ENCODE peak calls at places on chromosomes 6 and 20, in four cellular contexts. E is tibial nerve, M is stomach, A is thoracic aorta. L is an unnamed sample.
A peak's percentile ranks its signal among the peaks of the same experiment; 100 is the strongest.

GRCh38 chr6:163356324-163356723 is 58.2 kb upstream of the QKI start:
- DNase-seq in E (peak; percentile 47), M (no peak), A (no peak), L (no peak)

GRCh38 chr6:41080623-41081022 is 7.8 kb downstream of the NFYA start:
- DNase-seq in E (no peak), M (no peak), A (no peak), L (no peak)

GRCh38 chr6:167294241-167294640 is 3.1 kb downstream of the UNC93A start:
- DNase-seq in E (no peak), M (no peak), A (no peak), L (no peak)

GRCh38 chr6:158481612-158482473 is 78.0 kb upstream of the TMEM181 start:
- DNase-seq in E (no peak), M (no peak), A (no peak), L (no peak)

GRCh38 chr6:3355358-3356055 is 96.8 kb downstream of the PSMG4 start:
- DNase-seq in E (peak; percentile 46), M (no peak), A (peak; percentile 28), L (no peak)

GRCh38 chr6:169190144-169190584 is 63.5 kb downstream of the THBS2 start:
- DNase-seq in E (peak; percentile 54), M (no peak), A (peak; percentile 69), L (no peak)

GRCh38 chr20:61919239-61919638 is 146.4 kb downstream of the TAF4 start:
- DNase-seq in E (no peak), M (no peak), A (no peak), L (no peak)

GRCh38 chr20:12371955-12372354 is 454.3 kb downstream of the BTBD3 start:
- DNase-seq in E (no peak), M (no peak), A (no peak), L (no peak)

GRCh38 chr20:568097-568864 is 24.7 kb upstream of the CSNK2A1 start:
- DNase-seq in E (no peak), M (no peak), A (no peak), L (no peak)

GRCh38 chr6:158655569-158656450 is 6.0 kb downstream of the SYTL3 start:
- DNase-seq in E (no peak), M (no peak), A (no peak), L (no peak)

GRCh38 chr6:279630-280029 is 12.7 kb upstream of the DUSP22 start:
- DNase-seq in E (no peak), M (no peak), A (no peak), L (no peak)
- H3K9me3 ChIP-seq in E (no peaks in the 10 kb centered on the region), M (no peaks in the 10 kb centered on the region), A (no peaks in the 10 kb centered on the region), L (no peaks in the 10 kb centered on the region)

DNA sequence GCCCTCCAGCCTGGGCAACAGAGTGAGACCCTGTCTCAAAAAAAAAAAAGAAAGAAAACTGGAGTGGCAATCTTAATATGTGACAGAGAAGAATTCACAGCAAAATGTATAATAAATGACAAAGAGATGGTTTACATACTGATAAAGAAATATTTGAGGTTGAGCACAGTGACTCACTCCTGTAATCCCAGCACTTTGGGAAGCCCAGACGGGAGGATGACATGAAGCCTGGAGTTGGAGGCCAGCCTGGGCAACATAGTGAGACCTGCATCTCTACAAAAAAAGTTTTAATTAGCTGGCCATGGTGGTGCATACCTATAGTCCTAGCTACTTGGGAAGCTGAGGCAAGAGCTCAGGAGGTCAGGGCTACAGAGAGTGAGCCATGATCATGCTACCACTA is 12.4 kb upstream of the DEFB118 start:
- DNase-seq in E (no peak), M (no peak), A (no peak), L (no peak)
- H3K9me3 ChIP-seq in E (no peaks in the 10 kb centered on the region), M (no peaks in the 10 kb centered on the region), A (no peaks in the 10 kb centered on the region), L (no peaks in the 10 kb centered on the region)

GRCh38 chr6:56730663-56731529 is 88.2 kb upstream of the DST start:
- DNase-seq in E (no peak), M (no peak), A (no peak), L (no peak)

GRCh38 chr6:56733298-56733697 is 90.6 kb upstream of the DST start:
- DNase-seq in E (no peak), M (no peak), A (no peak), L (no peak)

GRCh38 chr6:56736804-56737203 is 94.1 kb upstream of the DST start:
- DNase-seq in E (no peak), M (no peak), A (no peak), L (no peak)

GRCh38 chr6:56732517-56732916 is 89.8 kb upstream of the DST start:
- DNase-seq in E (no peak), M (no peak), A (no peak), L (no peak)

GRCh38 chr6:56734334-56734733 is 91.6 kb upstream of the DST start:
- DNase-seq in E (no peak), M (no peak), A (no peak), L (no peak)
- H3K9me3 ChIP-seq in E (no peaks in the 10 kb centered on the region), M (no peaks in the 10 kb centered on the region), A (no peaks in the 10 kb centered on the region), L (no peaks in the 10 kb centered on the region)

GRCh38 chr20:21707999-21708737 is 2.7 kb downstream of the PAX1 start:
- DNase-seq in E (no peak), M (no peak), A (no peak), L (no peak)
- H3K9me3 ChIP-seq in E (no peaks in the 10 kb centered on the region), M (no peaks in the 10 kb centered on the region), A (no peaks in the 10 kb centered on the region), L (no peaks in the 10 kb centered on the region)

GRCh38 chr6:321158-321438 is 28.8 kb downstream of the DUSP22 start:
- DNase-seq in E (no peak), M (no peak), A (no peak), L (peak; percentile 4)
- H3K9me3 ChIP-seq in E (no peaks in the 10 kb centered on the region), M (no peaks in the 10 kb centered on the region), A (no peaks in the 10 kb centered on the region), L (no peaks in the 10 kb centered on the region)

DNA sequence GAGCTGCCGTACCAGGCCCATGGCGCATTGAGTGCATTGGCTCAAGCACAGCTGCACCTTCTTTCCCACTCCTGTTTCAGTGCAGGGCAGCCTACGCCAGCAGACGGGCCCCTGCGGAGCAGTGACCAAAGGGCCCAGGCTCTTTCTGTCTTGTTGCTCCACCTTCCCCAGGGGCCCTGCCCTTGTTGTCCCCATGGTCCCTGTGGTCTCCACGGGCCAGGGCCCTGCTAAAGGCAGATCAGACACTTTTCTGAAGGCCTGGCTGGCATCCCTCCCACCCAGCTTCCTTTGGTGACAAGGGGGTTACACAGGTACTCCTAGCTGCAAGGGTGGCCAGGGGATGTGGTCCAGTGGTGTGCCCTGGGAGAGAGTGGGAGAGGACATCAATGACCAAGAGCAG is 159.5 kb upstream of the MLN start:
- DNase-seq in E (no peak), M (no peak), A (no peak), L (no peak)
- H3K9me3 ChIP-seq in E (no peaks in the 10 kb centered on the region), M (no peaks in the 10 kb centered on the region), A (peaks cover 2% of the 10 kb centered on the region), L (no peaks in the 10 kb centered on the region)

DNA sequence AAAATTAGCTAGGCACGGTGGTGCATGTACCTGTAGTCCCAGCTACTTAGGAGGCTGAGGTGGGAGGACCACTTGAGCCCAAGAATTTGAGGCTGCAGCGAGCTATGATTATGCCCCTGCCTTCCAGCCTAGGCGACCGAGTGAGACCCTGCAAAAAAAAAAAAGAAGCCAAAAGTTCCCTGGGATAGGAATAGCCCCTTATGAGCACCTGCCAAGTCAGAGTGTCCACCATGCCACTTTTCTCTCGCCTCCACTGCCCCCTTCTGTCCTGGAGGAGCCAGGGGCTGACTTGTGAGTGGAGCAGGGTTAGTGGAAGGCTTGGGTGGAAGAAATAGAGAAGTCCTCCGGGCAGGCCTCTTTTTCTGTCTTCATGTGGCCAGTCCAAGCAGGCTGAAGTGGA is 12.1 kb upstream of the DDX27 start:
- DNase-seq in E (no peak), M (no peak), A (no peak), L (no peak)
- H3K9me3 ChIP-seq in E (no peaks in the 10 kb centered on the region), M (peaks cover 11% of the 10 kb centered on the region), A (peaks cover 7% of the 10 kb centered on the region), L (no peaks in the 10 kb centered on the region)